ENCODE peak calls at places on chromosome 19, in nine cellular contexts. D is activated CD4-positive, CD25-positive, alpha-beta regulatory T cell; A is psoas muscle; K is germinal center; Y is ovary; H is AG04450; V is PC-9; C is T-helper 1 cell; R is nucleus accumbens. T is an unnamed sample.

GRCh38 chr19:1264801-1265610 is 4.1 kb upstream of the CIRBP start:
- DNase-seq in D (no peak), A (peak), K (peak), Y (peak), H (no peak), V (peak), C (no peak), R (peak), T (no peak)

GRCh38 chr19:30450101-30450500 is 77.9 kb downstream of the ZNF536 start:
- DNase-seq in D (no peak), A (no peak), K (no peak), Y (peak), H (no peak), V (no peak), C (no peak), R (peak), T (peak)

GRCh38 chr19:29812080-29812880 is 489 bp downstream of the CCNE1 start:
- DNase-seq in D (no peak), A (peak), K (no peak), Y (peak), H (no peak), V (no peak), C (no peak), R (no peak), T (no peak)

GRCh38 chr19:49712397-49712859 is 21.5 kb downstream of the CPT1C start:
- DNase-seq in D (no peak), A (peak), K (no peak), Y (peak), H (no peak), V (peak), C (no peak), R (no peak), T (no peak)

GRCh38 chr19:35717665-35718344 is at the start of gene KMT2B:
- DNase-seq in D (peak), A (peak), K (no peak), Y (peak), H (no peak), V (no peak), C (no peak), R (peak), T (no peak)

GRCh38 chr19:4376991-4377781 is 23.2 kb downstream of the SH3GL1 start:
- DNase-seq in D (no peak), A (peak), K (no peak), Y (no peak), H (no peak), V (peak), C (no peak), R (no peak), T (no peak)

GRCh38 chr19:32675720-32676185 is at the start of gene RGS9BP:
- DNase-seq in D (peak), A (peak), K (peak), Y (peak), H (peak), V (peak), C (peak), R (peak), T (peak)

GRCh38 chr19:54952591-54953344 is 5.4 kb upstream of the NLRP7 start:
- DNase-seq in D (no peak), A (no peak), K (no peak), Y (no peak), H (no peak), V (peak), C (no peak), R (peak), T (peak)

GRCh38 chr19:7419777-7420439 is 68.9 kb downstream of the PEX11G start:
- DNase-seq in D (no peak), A (no peak), K (no peak), Y (no peak), H (no peak), V (no peak), C (no peak), R (no peak), T (no peak)

GRCh38 chr19:40200352-40201099 is 9.3 kb downstream of the MAP3K10 start:
- DNase-seq in D (no peak), A (no peak), K (no peak), Y (no peak), H (no peak), V (no peak), C (no peak), R (no peak), T (no peak)

GRCh38 chr19:1884291-1884718 is 991 bp downstream of the ABHD17A start:
- DNase-seq in D (no peak), A (no peak), K (no peak), Y (peak), H (no peak), V (no peak), C (no peak), R (no peak), T (no peak)

GRCh38 chr19:3707868-3708206 is 347 bp upstream of the TJP3 start:
- DNase-seq in D (no peak), A (no peak), K (no peak), Y (no peak), H (no peak), V (no peak), C (no peak), R (no peak), T (no peak)

GRCh38 chr19:55657004-55657747 is 2.3 kb downstream of the U2AF2 start:
- DNase-seq in D (no peak), A (no peak), K (no peak), Y (peak), H (no peak), V (peak), C (no peak), R (no peak), T (no peak)

GRCh38 chr19:3095375-3096191 is 1.4 kb downstream of the GNA11 start:
- DNase-seq in D (no peak), A (peak), K (no peak), Y (peak), H (no peak), V (no peak), C (peak), R (no peak), T (no peak)

GRCh38 chr19:4380254-4380727 is 20.1 kb downstream of the SH3GL1 start:
- DNase-seq in D (no peak), A (peak), K (peak), Y (peak), H (no peak), V (no peak), C (peak), R (no peak), T (no peak)

GRCh38 chr19:32405431-32406160 is at the start of gene DPY19L3:
- DNase-seq in D (peak), A (peak), K (peak), Y (peak), H (peak), V (peak), C (peak), R (peak), T (peak)

T was measured in caudate nucleus.